ENCODE peak calls at places on chromosomes 3 and 15, in seven cellular contexts. Q is transverse colon, G is upper lobe of right lung, D is dorsolateral prefrontal cortex, U is body of pancreas, H is fibroblast of lung, Z is GM12865. X is an unnamed sample.

GRCh38 chr3:14467723-14468620 is 65.6 kb downstream of the SLC6A6 start:
- DNase-seq in Q (peak), G (no peak), D (peak), U (peak), H (peak), Z (peak), X (peak)

GRCh38 chr3:194312743-194313281 is 38.3 kb downstream of the CPN2 start:
- DNase-seq in Q (peak), G (peak), D (no peak), U (no peak), H (peak), Z (no peak), X (no peak)

GRCh38 chr15:42581272-42581730 is 5.9 kb downstream of the STARD9 start:
- DNase-seq in Q (peak), G (peak), D (peak), U (peak), H (peak), Z (peak), X (peak)

GRCh38 chr3:48637305-48637704 is 2.0 kb upstream of the SLC26A6 start:
- DNase-seq in Q (no peak), G (no peak), D (no peak), U (no peak), H (no peak), Z (no peak), X (no peak)

GRCh38 chr15:31300981-31301686 is 25.5 kb upstream of the KLF13 start:
- DNase-seq in Q (no peak), G (peak), D (no peak), U (no peak), H (no peak), Z (no peak), X (no peak)

GRCh38 chr15:84638103-84638502 is 16.0 kb downstream of the WDR73 start:
- DNase-seq in Q (no peak), G (no peak), D (no peak), U (no peak), H (no peak), Z (no peak), X (no peak)

GRCh38 chr3:158792709-158793108 is 9.1 kb upstream of the MFSD1 start:
- DNase-seq in Q (no peak), G (no peak), D (no peak), U (no peak), H (peak), Z (no peak), X (no peak)

GRCh38 chr3:148643389-148643840 is 54.3 kb upstream of the AGTR1 start:
- DNase-seq in Q (no peak), G (no peak), D (no peak), U (no peak), H (peak), Z (no peak), X (no peak)

GRCh38 chr15:96333194-96334016 is 2.9 kb downstream of the NR2F2 start:
- DNase-seq in Q (peak), G (peak), D (no peak), U (peak), H (peak), Z (peak), X (no peak)

GRCh38 chr3:61248496-61248895 is 2.8 kb downstream of the FHIT start:
- DNase-seq in Q (no peak), G (no peak), D (no peak), U (no peak), H (no peak), Z (no peak), X (no peak)

GRCh38 chr3:141764946-141765345 is 1.7 kb downstream of the GRK7 start:
- DNase-seq in Q (no peak), G (no peak), D (no peak), U (no peak), H (peak), Z (no peak), X (no peak)

GRCh38 chr3:138984816-138985215 is 21.3 kb downstream of the PRR23A start:
- DNase-seq in Q (no peak), G (no peak), D (no peak), U (no peak), H (no peak), Z (no peak), X (no peak)

GRCh38 chr3:42014443-42014945 is 52.6 kb upstream of the ULK4 start:
- DNase-seq in Q (peak), G (no peak), D (no peak), U (no peak), H (peak), Z (peak), X (peak)

GRCh38 chr15:60830479-60830878 is 351.5 kb upstream of the ICE2 start:
- DNase-seq in Q (no peak), G (no peak), D (no peak), U (no peak), H (peak), Z (no peak), X (no peak)

GRCh38 chr3:77055841-77056341 is 16.0 kb downstream of the ROBO2 start:
- DNase-seq in Q (no peak), G (no peak), D (no peak), U (no peak), H (no peak), Z (no peak), X (no peak)

DNA sequence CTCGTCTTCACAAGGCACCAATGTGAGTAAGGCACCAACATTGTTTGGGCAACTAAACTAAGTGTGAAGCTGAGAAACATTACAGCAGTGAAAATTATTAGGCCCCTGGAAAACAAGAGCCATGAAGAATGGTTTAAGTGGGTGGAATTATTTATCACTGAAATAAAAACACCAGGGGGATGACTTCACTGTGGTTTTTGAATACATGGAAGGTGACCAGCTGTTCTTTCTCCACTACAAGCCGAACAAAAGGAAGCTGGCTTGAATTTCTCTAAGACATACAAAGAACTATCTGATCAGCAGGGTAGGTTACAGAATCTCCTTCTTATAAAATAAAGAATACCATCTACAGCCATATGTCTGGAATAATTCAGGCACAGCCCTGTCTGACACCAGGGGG is 31.0 kb downstream of the SPATA12 start:
- DNase-seq in Q (no peak), G (no peak), D (no peak), U (no peak), H (peak), Z (no peak), X (no peak)
- TF ChIP-seq CTCF in Q (no peak), G (no peak), D (no peak), U (no peak), H (no peak), Z (no peak), X (no peak)

GRCh38 chr3:52792413-52792812 is 2.2 kb upstream of the ITIH3 start:
- DNase-seq in Q (no peak), G (no peak), D (no peak), U (no peak), H (no peak), Z (no peak), X (no peak)

GRCh38 chr3:52790741-52791140 is 3.9 kb upstream of the ITIH3 start:
- DNase-seq in Q (no peak), G (no peak), D (no peak), U (no peak), H (no peak), Z (no peak), X (no peak)

GRCh38 chr3:52791396-52791795 is 3.2 kb upstream of the ITIH3 start:
- DNase-seq in Q (no peak), G (no peak), D (no peak), U (no peak), H (no peak), Z (no peak), X (no peak)

GRCh38 chr3:52792961-52793695 is 1.5 kb upstream of the ITIH3 start:
- DNase-seq in Q (no peak), G (no peak), D (no peak), U (no peak), H (peak), Z (no peak), X (no peak)

GRCh38 chr3:52791928-52792327 is 2.7 kb upstream of the ITIH3 start:
- DNase-seq in Q (no peak), G (no peak), D (no peak), U (no peak), H (no peak), Z (no peak), X (no peak)
- TF ChIP-seq CTCF in Q (no peak), G (no peak), D (no peak), U (no peak), H (no peak), Z (no peak), X (no peak)

GRCh38 chr3:172040976-172041963 is 1.9 kb downstream of the FNDC3B start:
- DNase-seq in Q (peak), G (peak), D (no peak), U (no peak), H (peak), Z (no peak), X (no peak)
- TF ChIP-seq CTCF in Q (no peak), G (no peak), D (no peak), U (peak), H (no peak), Z (no peak), X (no peak)

DNA sequence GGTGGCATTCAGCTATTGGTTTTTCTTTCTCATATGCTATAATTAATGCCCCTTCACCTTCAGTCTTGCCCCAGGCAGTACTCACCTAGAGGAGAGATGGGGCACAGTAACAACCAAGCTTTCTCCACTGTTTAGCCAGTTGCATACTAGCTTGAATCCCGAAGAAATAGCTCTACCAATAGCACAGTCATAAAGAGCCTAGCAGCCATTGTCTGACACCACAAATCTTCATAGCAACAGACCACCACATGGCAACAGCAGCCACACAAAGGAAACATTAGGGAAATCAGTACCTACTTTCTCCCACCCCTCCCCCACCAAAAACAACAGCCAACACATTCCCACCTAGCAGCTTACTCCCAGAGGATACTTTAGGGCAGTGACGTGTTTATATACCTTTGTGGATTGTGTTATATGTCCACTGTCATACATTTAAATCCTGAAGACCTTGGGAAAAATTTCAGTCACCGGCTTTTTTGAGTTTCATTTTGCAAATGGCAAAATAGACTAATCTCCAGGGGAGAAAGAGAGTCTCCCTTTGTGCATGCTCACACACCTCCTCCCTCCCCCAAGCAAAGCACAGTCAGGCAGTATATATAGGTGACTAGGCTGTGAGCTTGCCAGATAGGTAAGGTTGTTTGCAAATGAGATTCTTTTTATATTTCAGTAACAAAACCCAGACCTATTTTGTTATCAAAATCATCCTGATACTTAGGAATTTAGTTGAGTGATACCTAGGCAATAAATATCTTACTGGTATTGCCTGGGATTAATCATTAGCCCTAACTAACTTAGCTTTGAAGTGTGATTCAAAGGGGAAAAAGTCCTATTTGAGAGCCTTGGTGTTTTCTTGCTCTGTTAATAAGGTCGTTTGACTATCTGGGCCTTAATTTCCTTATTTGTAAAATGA is 140.6 kb downstream of the RBPMS2 start:
- DNase-seq in Q (no peak), G (no peak), D (no peak), U (no peak), H (no peak), Z (peak), X (peak)
- TF ChIP-seq CTCF in Q (no peak), G (no peak), D (no peak), U (no peak), H (no peak), Z (no peak), X (no peak)

GRCh38 chr3:169771651-169772529 is 1.3 kb upstream of the MYNN start:
- DNase-seq in Q (peak), G (no peak), D (no peak), U (peak), H (peak), Z (peak), X (peak)
- TF ChIP-seq CTCF in Q (no peak), G (no peak), D (no peak), U (no peak), H (no peak), Z (no peak), X (no peak)

DNA sequence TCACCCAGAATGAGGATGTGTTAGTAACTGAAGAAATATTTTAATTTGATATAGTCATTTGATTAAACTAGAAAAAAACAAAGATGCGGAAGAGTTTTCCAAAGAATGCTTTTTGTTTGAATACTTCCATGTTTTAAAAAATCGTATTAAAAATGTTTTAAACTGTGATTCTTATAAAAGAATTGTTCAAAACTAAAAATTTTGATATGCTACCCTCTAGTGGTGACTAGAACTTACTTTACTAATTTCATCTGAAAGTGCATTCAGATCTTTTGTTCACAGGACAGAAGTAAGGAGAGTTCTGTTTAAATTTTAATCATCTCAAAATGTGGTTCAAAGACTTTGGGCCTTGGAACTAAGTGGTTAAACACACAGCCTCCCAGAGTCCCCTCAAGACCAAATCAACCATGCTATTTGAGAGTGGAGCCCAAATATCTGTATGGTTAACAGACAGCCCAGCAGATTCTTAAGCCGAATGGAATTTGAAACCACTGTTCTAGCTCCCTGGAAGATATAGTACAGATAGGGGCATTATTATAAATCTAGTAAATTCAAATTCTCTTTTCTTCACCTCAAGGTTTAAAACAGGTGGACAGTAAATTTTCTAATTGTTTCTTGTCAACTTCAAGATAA is 45.2 kb upstream of the SYNPR start:
- DNase-seq in Q (no peak), G (no peak), D (no peak), U (no peak), H (peak), Z (no peak), X (no peak)
- TF ChIP-seq CTCF in Q (peak), G (peak), D (peak), U (peak), H (no peak), Z (no peak), X (no peak)

DNA sequence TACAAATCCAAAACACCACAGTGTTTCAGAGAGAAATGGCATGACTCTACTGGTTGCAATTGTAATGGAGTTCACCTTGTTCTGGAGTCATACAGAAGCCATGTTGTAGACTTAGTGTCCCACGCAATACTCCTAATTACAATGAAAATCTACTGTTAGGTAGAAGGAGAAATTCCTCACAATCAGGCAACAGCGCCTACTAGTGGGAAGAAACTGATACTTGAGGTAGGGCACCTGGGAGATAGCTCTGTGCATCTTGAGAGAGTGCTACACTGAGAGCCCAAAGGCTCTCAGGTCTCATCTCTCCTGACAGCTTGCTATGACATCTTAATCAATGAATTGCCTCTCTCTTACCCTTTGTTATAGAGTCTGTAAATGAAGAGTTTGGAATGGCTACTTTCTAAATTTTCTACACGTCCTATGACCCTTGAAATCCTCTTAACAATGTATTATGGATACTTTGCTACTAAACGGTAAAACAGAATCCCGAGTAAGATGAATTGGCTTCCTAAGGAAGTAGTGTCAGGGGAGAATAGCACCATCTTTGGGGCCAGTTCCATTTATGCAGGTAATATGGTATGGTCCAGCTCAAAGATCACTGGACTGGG is 422.7 kb upstream of the TPRG1 start:
- DNase-seq in Q (peak), G (no peak), D (no peak), U (peak), H (no peak), Z (peak), X (peak)
- TF ChIP-seq CTCF in Q (peak), G (peak), D (peak), U (peak), H (peak), Z (peak), X (peak)

GRCh38 chr15:49235446-49236207 is 65.6 kb downstream of the GALK2 start:
- DNase-seq in Q (peak), G (no peak), D (no peak), U (peak), H (peak), Z (peak), X (peak)
- TF ChIP-seq CTCF in Q (peak), G (peak), D (peak), U (peak), H (peak), Z (peak), X (peak)

X was measured in activated CD8-positive, alpha-beta T cell treated with anti-CD3 and anti-CD28 coated beads for 36 hours.